ENCODE peak calls at places on chromosomes 5 and 9, in five cellular contexts. G is cardiac muscle cell; Y is HepG2; D is CD8-positive, alpha-beta T cell; N is neural crest cell. M is an unnamed sample.

GRCh38 chr5:135426102-135427082 is 20.8 kb downstream of the DCANP1 start:
- DNase-seq in Y (peak), N (no peak), G (peak), D (no peak), M (peak)

GRCh38 chr5:176884571-176884890 is 14.6 kb downstream of the HK3 start:
- DNase-seq in N (no peak), Y (no peak), D (no peak), G (no peak), M (no peak)

GRCh38 chr5:56876325-56876724 is 33.1 kb upstream of the SETD9 start:
- DNase-seq in D (no peak), Y (no peak), G (no peak), N (no peak), M (no peak)

GRCh38 chr5:76475358-76475757 is 72.3 kb downstream of the IQGAP2 start:
- DNase-seq in D (no peak), Y (no peak), N (no peak), G (no peak), M (no peak)

GRCh38 chr5:180499684-180500083 is 5.5 kb downstream of the CNOT6 start:
- DNase-seq in N (no peak), G (no peak), D (no peak), Y (no peak), M (no peak)

GRCh38 chr5:39102684-39103155 is 28.5 kb upstream of the RICTOR start:
- DNase-seq in Y (peak), N (no peak), G (peak), D (no peak), M (no peak)

GRCh38 chr9:126615251-126615790 is 1.6 kb downstream of the LMX1B start:
- DNase-seq in N (no peak), Y (peak), D (peak), G (peak), M (no peak)

GRCh38 chr9:122331523-122331927 is 39.3 kb upstream of the PTGS1 start:
- DNase-seq in N (no peak), D (no peak), G (no peak), Y (no peak), M (no peak)

GRCh38 chr9:92147030-92147853 is 32.0 kb upstream of the SPTLC1 start:
- DNase-seq in D (no peak), Y (no peak), G (peak), N (no peak), M (no peak)

GRCh38 chr9:121772600-121773285 is 121.3 kb downstream of the DAB2IP start:
- DNase-seq in G (no peak), Y (no peak), D (no peak), N (no peak), M (no peak)

GRCh38 chr9:38233796-38234355 is 158.6 kb upstream of the ALDH1B1 start:
- DNase-seq in D (no peak), G (no peak), N (no peak), Y (no peak), M (no peak)

GRCh38 chr5:132059696-132060500 is 557 bp upstream of the IL3 start:
- DNase-seq in D (no peak), N (no peak), G (no peak), Y (no peak), M (no peak)

GRCh38 chr9:132647806-132648205 is 22.0 kb downstream of the DDX31 start:
- DNase-seq in N (no peak), D (no peak), G (peak), Y (no peak), M (no peak)

GRCh38 chr5:142655339-142656267 is 30.3 kb downstream of the FGF1 start:
- DNase-seq in N (peak), G (peak), D (peak), Y (peak), M (peak)

GRCh38 chr5:64800926-64801325 is 32.2 kb downstream of the CWC27 start:
- DNase-seq in N (no peak), G (no peak), Y (no peak), D (no peak), M (no peak)

GRCh38 chr5:124060413-124061095 is 548.6 kb downstream of the CSNK1G3 start:
- DNase-seq in Y (no peak), N (no peak), D (no peak), G (no peak), M (peak)

GRCh38 chr5:17837757-17838156 is 203.5 kb downstream of the TAF11L14 start:
- DNase-seq in N (no peak), G (no peak), D (no peak), Y (no peak), M (no peak)

GRCh38 chr5:180259260-180259611 is 32.6 kb downstream of the MAPK9 start:
- DNase-seq in D (no peak), N (no peak), Y (no peak), G (no peak), M (peak)

GRCh38 chr9:120892748-120893584 is 16.0 kb upstream of the PHF19 start:
- DNase-seq in D (peak), Y (no peak), N (no peak), G (peak), M (no peak)

GRCh38 chr5:14069021-14069420 is 74.1 kb upstream of the TRIO start:
- DNase-seq in G (peak), Y (no peak), N (no peak), D (no peak), M (no peak)

GRCh38 chr5:14075937-14076336 is 67.2 kb upstream of the TRIO start:
- DNase-seq in Y (no peak), D (no peak), G (no peak), N (no peak), M (no peak)

GRCh38 chr5:14066326-14066725 is 76.8 kb upstream of the TRIO start:
- DNase-seq in D (no peak), N (no peak), G (no peak), Y (no peak), M (no peak)

GRCh38 chr5:14068136-14068535 is 75.0 kb upstream of the TRIO start:
- DNase-seq in N (no peak), G (no peak), D (no peak), Y (no peak), M (no peak)

GRCh38 chr5:14071433-14071832 is 71.7 kb upstream of the TRIO start:
- DNase-seq in D (no peak), N (no peak), G (no peak), Y (no peak), M (no peak)
- TF ChIP-seq CTCF in D (no peak), N (no peak), G (no peak), Y (no peak), M (no peak)

GRCh38 chr5:116237917-116238502 is 153.2 kb downstream of the COMMD10 start:
- DNase-seq in Y (no peak), D (no peak), N (no peak), G (no peak), M (no peak)
- TF ChIP-seq CTCF in Y (no peak), D (no peak), N (peak), G (peak), M (no peak)

DNA sequence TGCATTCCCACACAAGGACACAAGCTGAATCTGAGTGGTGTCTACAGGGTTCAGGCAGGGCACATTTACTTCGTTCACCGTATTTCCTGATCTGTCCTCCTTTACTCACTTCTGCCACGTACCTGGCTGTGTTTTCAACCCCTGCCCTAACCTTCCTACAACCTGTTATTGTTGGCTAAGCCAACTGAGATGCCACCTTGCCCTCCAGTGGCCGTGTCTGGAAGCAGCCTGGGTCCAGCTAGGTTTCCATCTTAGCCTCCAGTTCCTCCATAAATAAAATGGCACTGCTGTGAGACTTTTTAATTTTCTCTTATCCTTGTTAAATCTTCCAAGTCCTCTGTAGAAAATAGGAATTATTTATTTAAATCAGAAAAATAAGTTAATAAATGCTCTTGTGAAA is 64.8 kb downstream of the ATP10B start:
- DNase-seq in D (no peak), G (no peak), Y (peak), N (no peak), M (no peak)
- TF ChIP-seq CTCF in D (no peak), G (no peak), Y (peak), N (peak), M (peak)

GRCh38 chr9:89008346-89009048 is 17.2 kb downstream of the S1PR3 start:
- DNase-seq in Y (no peak), N (no peak), D (no peak), G (no peak), M (no peak)

GRCh38 chr9:89010526-89011089 is 19.3 kb downstream of the S1PR3 start:
- DNase-seq in Y (no peak), D (no peak), G (no peak), N (no peak), M (no peak)

GRCh38 chr9:89007568-89007967 is 16.3 kb downstream of the S1PR3 start:
- DNase-seq in Y (no peak), G (no peak), D (no peak), N (no peak), M (no peak)

GRCh38 chr9:89010056-89010455 is 18.8 kb downstream of the S1PR3 start:
- DNase-seq in D (no peak), N (no peak), Y (no peak), G (no peak), M (no peak)

GRCh38 chr9:89009049-89009840 is 18.0 kb downstream of the S1PR3 start:
- DNase-seq in D (no peak), G (no peak), Y (no peak), N (no peak), M (no peak)
- TF ChIP-seq CTCF in D (no peak), G (peak), Y (no peak), N (no peak), M (no peak)

GRCh38 chr5:138596105-138596987 is 21.1 kb upstream of the HSPA9 start:
- DNase-seq in N (no peak), Y (no peak), G (no peak), D (no peak), M (no peak)

GRCh38 chr5:138595396-138595795 is 20.2 kb upstream of the HSPA9 start:
- DNase-seq in G (no peak), N (no peak), D (no peak), Y (no peak), M (no peak)

GRCh38 chr5:138597660-138598400 is 22.6 kb upstream of the HSPA9 start:
- DNase-seq in G (peak), D (no peak), N (no peak), Y (no peak), M (no peak)

GRCh38 chr5:138594305-138595058 is 19.3 kb upstream of the HSPA9 start:
- DNase-seq in Y (no peak), D (no peak), G (no peak), N (no peak), M (no peak)
- TF ChIP-seq CTCF in Y (no peak), D (peak), G (peak), N (peak), M (no peak)

GRCh38 chr5:122190156-122190555 is 60.8 kb downstream of the ZNF474 start:
- DNase-seq in G (peak), Y (no peak), D (no peak), N (no peak), M (no peak)
- TF ChIP-seq CTCF in G (no peak), Y (no peak), D (no peak), N (no peak), M (no peak)

GRCh38 chr5:96595300-96596090 is 66.7 kb upstream of the CAST start:
- DNase-seq in N (no peak), Y (peak), D (no peak), G (peak), M (no peak)
- TF ChIP-seq CTCF in N (peak), Y (no peak), D (peak), G (peak), M (peak)